ENCODE peak calls at places on chromosomes 16 and 17, in seven cellular contexts. J is right atrium auricular region, Y is PC-3, L is Caco-2, T is HFF-Myc, V is left ventricle myocardium inferior, X is dorsolateral prefrontal cortex. P is an unnamed sample.

GRCh38 chr17:8105957-8106398 is 12.3 kb downstream of the ALOXE3 start:
- DNase-seq in J (no peak), Y (no peak), L (no peak), T (no peak), V (no peak), X (no peak), P (peak)

GRCh38 chr17:77440571-77440981 is 299.8 kb downstream of the SEC14L1 start:
- DNase-seq in J (no peak), Y (no peak), L (no peak), T (no peak), V (peak), X (no peak), P (no peak)

GRCh38 chr17:34733351-34733750 is 154.0 kb downstream of the TMEM132E start:
- DNase-seq in J (no peak), Y (no peak), L (no peak), T (no peak), V (no peak), X (no peak), P (no peak)

GRCh38 chr17:81124377-81124776 is 40.9 kb upstream of the PVALEF start:
- DNase-seq in J (no peak), Y (no peak), L (no peak), T (no peak), V (no peak), X (no peak), P (no peak)

GRCh38 chr17:80292557-80292956 is 31.9 kb downstream of the RNF213 start:
- DNase-seq in J (no peak), Y (no peak), L (peak), T (no peak), V (no peak), X (no peak), P (no peak)

GRCh38 chr17:8248751-8249607 is at the start of gene PFAS:
- DNase-seq in J (peak), Y (peak), L (peak), T (peak), V (peak), X (peak), P (peak)

GRCh38 chr17:69084911-69085310 is 24.2 kb upstream of the ABCA9 start:
- DNase-seq in J (no peak), Y (peak), L (peak), T (no peak), V (no peak), X (no peak), P (no peak)

GRCh38 chr16:82788919-82789318 is 162.2 kb downstream of the CDH13 start:
- DNase-seq in J (no peak), Y (no peak), L (no peak), T (no peak), V (no peak), X (no peak), P (no peak)

GRCh38 chr17:82913304-82914043 is 73.7 kb upstream of the ZNF750 start:
- DNase-seq in J (no peak), Y (peak), L (peak), T (no peak), V (no peak), X (no peak), P (no peak)

GRCh38 chr17:33169580-33170285 is 123.4 kb downstream of the ASIC2 start:
- DNase-seq in J (no peak), Y (peak), L (no peak), T (no peak), V (no peak), X (no peak), P (no peak)

GRCh38 chr16:20938426-20938825 is 37.9 kb downstream of the LYRM1 start:
- DNase-seq in J (no peak), Y (peak), L (no peak), T (no peak), V (no peak), X (no peak), P (no peak)

GRCh38 chr17:67639997-67640396 is 77.7 kb upstream of the NOL11 start:
- DNase-seq in J (no peak), Y (no peak), L (no peak), T (no peak), V (no peak), X (no peak), P (no peak)

GRCh38 chr16:84629580-84629979 is 11.7 kb upstream of the COTL1 start:
- DNase-seq in J (no peak), Y (no peak), L (no peak), T (no peak), V (no peak), X (no peak), P (no peak)

GRCh38 chr16:68298907-68299515 is 11.7 kb downstream of the SLC7A6OS start:
- DNase-seq in J (peak), Y (peak), L (peak), T (no peak), V (peak), X (peak), P (peak)

GRCh38 chr16:4059969-4060368 is 56.3 kb downstream of the ADCY9 start:
- DNase-seq in J (no peak), Y (no peak), L (no peak), T (no peak), V (no peak), X (no peak), P (peak)

DNA sequence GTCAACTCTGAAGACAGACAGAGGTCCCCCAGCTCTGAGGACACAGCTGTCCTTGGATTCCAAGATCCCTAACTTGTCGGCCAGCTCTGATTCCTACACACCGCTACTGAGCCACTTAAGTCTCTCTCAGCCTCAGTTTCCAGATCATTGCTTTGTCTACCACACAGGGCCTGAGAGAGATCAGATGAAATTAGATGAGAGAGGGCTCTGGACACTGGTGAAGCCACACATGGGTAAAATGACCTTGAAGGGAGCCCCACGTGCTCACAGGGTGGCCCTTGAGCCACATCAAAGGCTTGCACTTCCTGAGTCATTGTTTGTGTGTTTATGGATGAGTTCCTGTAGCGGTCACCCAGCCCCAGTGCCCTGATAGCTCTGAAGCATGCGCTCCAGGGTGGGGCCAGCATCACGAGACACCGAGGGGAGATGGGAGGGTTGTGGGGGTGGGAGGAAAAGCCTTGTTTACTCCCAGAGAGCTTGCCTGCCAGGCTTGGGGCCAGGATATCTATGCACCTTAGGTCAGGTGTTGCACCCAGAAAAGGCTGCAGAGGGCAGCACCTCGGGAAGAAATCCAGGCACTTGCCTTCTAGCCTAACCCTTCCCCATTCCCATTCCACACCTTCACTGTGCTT is 32.7 kb upstream of the SLC6A2 start:
- DNase-seq in J (no peak), Y (peak), L (peak), T (peak), V (no peak), X (no peak), P (no peak)
- TF ChIP-seq CTCF in J (no peak), Y (peak), L (peak), T (peak), V (no peak), X (no peak), P (peak)

DNA sequence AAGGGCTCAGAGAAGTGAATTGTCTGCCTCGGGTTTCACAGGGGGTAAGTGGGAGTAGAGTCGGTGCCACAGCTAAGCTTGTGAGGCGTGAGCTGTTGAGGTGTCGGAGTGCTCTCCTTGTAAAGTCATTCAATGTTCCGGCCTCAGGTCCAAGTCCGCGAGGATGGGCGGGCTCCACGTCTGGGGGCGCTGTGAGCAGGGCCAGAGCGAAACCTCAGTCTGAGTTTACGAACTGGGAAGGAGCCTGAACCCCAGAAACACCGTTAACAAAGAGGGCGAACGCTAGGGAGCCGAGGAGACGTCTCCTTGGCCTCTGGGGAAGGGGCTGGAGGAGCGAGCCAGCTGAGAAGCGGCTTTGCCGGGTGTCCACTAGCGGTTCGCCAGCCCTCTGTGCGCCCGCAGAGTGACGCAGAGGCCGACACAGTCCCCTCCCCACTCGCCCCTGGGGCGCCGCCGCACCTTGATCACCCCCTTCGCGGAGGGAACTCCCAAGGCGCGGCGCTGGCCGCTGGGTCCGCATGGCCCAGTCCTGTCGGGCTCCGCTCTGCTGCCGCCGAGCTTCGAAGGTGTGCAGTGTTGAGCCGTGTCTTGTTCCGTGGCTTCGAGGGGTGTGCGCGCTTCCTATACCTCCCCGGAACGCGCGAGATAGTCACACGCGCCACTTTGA is 4.9 kb downstream of the IRX3 start:
- DNase-seq in J (no peak), Y (no peak), L (no peak), T (no peak), V (no peak), X (no peak), P (no peak)
- H3K4me3 ChIP-seq in J (peak), Y (no peak), L (no peak), T (no peak), V (peak), X (no peak), P (no peak)

DNA sequence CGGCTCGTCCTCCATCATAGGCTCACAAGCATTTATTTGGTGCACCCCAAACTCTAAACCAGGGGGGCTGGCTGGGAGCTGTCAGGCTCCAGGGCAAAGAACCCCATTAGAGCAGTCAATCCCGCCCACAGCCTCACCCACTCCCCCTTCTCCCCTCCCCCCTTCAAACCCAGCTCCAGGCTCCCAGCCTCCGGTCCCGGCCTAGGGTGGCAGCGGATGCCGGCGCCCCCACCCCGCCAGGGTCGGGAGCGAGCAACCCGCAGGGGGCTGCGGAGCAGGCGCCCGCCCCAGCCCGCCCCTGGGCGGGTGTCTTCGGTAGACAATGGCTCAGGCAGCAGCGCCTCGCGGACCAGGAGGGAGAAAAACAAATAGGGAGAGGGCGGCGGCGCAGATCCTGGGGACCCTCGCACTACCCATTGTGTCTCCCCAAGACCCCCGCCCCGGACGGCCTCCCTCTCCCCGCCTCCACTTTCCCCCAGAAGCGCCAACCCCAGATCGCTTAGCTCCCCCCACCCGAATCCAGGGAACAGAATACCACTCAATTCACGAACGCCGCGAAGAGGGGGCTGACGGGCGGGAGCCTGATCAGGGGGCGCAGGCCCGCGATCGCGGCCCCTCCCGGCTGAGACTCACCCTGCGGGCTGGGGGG is 565 bp downstream of the FAM171A2 start:
- DNase-seq in J (no peak), Y (peak), L (peak), T (no peak), V (no peak), X (no peak), P (no peak)
- TF ChIP-seq CTCF in J (no peak), Y (no peak), L (no peak), T (no peak), V (no peak), X (no peak), P (no peak)

DNA sequence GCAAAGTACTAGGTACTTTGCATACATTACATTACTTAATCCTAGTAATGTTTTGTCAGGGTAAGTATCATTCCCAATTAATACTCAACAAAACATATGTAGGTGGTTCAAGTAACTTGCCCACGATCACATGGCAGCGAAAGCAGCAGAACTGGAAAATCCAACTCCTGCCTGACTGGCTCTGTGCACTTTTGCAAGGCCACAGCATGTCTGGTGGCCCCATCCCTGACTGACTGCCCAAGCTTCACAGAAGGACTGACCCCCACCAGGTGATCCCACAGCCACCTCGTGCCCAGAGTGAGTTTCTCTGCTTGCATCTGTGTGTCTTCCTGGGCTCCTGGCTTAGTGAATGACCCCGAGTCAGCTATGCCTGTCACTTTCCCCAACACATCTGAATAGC is 11.4 kb downstream of the CNP start:
- DNase-seq in J (no peak), Y (peak), L (no peak), T (no peak), V (no peak), X (peak), P (no peak)
- H3K4me3 ChIP-seq in J (no peak), Y (no peak), L (no peak), T (no peak), V (no peak), X (no peak), P (no peak)

GRCh38 chr17:73652886-73653480 is 8.7 kb upstream of the SDK2 start:
- DNase-seq in J (peak), Y (no peak), L (no peak), T (no peak), V (no peak), X (no peak), P (no peak)

GRCh38 chr17:73654241-73654640 is 10.0 kb upstream of the SDK2 start:
- DNase-seq in J (peak), Y (no peak), L (no peak), T (no peak), V (no peak), X (no peak), P (no peak)

GRCh38 chr17:73653810-73654209 is 9.6 kb upstream of the SDK2 start:
- DNase-seq in J (no peak), Y (no peak), L (no peak), T (no peak), V (no peak), X (no peak), P (no peak)

GRCh38 chr17:73658821-73659220 is 14.6 kb upstream of the SDK2 start:
- DNase-seq in J (no peak), Y (no peak), L (no peak), T (no peak), V (no peak), X (no peak), P (no peak)

GRCh38 chr17:73657473-73658116 is 13.3 kb upstream of the SDK2 start:
- DNase-seq in J (no peak), Y (peak), L (peak), T (no peak), V (peak), X (no peak), P (peak)
- TF ChIP-seq CTCF in J (peak), Y (peak), L (peak), T (peak), V (peak), X (peak), P (peak)

GRCh38 chr17:57954421-57955182 is 610 bp downstream of the CUEDC1 start:
- DNase-seq in J (peak), Y (peak), L (peak), T (no peak), V (peak), X (no peak), P (peak)
- H3K4me3 ChIP-seq in J (peak), Y (peak), L (peak), T (peak), V (peak), X (peak), P (peak)

DNA sequence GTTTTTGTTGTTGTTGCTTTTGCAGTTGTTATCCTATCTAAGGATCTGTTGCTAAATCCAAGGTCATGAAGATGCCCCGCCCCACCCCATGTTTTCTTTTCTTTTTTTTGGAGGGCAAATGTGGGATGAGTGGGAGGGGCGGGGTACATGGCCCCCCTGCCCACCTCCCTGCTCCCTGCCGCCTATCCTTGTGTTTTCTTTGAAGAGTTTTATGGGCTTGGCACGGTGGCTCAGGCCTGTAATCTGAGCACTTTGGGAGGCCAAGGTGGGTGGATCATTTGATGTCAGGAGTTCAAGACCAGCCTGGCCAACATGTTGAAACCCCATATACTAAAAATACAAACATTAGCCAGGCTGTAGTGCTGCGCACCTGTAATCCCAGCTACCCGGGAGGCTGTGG is 18.8 kb upstream of the GOSR1 start:
- DNase-seq in J (no peak), Y (no peak), L (no peak), T (no peak), V (no peak), X (no peak), P (no peak)
- TF ChIP-seq CTCF in J (no peak), Y (no peak), L (no peak), T (no peak), V (no peak), X (no peak), P (no peak)

DNA sequence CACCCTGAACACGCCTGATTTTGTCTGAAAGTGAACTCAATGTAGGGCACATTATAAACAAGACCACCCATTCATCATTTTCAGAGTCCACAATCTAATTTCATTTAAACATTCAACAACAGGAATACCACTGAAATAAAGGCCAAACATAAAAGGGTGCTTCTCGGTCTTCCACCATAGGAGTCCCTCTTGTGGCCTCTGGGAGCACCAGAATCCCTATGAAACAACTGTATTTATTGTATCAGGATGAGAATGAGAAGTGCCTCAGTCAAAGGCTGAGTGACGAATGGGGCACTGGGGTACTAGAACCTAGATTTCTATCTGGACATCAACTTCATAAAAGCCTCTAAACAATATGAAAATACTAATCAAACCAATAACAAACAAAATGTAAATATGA is 40.4 kb downstream of the NXPH3 start:
- DNase-seq in J (no peak), Y (peak), L (peak), T (no peak), V (no peak), X (no peak), P (no peak)
- H3K4me3 ChIP-seq in J (no peak), Y (no peak), L (no peak), T (no peak), V (peak), X (no peak), P (no peak)

P was measured in fibroblast of villous mesenchyme.